ENCODE peak calls at places on chromosomes 5 and 9, in nine cellular contexts. One of them, this sample, is unnamed.

GRCh38 chr9:3277200-3277599 is 248.6 kb downstream of the RFX3 start:
- DNase-seq in Peyer's patch: no peak
- DNase-seq in stimulated activated CD8-positive, alpha-beta memory T cell treated with anti-CD3 and anti-CD28 coated beads, Interleukin-15, amount 100 ng/mL, for 24 hours: no peak
- DNase-seq in activated CD4-positive, alpha-beta T cell treated with anti-CD3 and anti-CD28 coated beads, Interleukin-2, amount 10 ng/mL, durations not matched to agents 7 days and 5 days: no peak
- DNase-seq in HS-27A: no peak
- DNase-seq in activated CD8-positive, alpha-beta memory T cell treated with anti-CD3 and anti-CD28 coated beads, Interleukin-2, amount 50 U/mL, for 48 hours: no peak
- DNase-seq in HCEC 1CT: no peak
- DNase-seq in stimulated activated naive B cell treated with anti-CD40 and anti-IgM and Interleukin-4, amounts not matched to agents 10 μg/mL and 1 μg/mL and 100 μg/mL, for 72 hours: no peak
- DNase-seq in AG04449: no peak
- DNase-seq in this sample: no peak

GRCh38 chr5:69368458-69369368 is 607 bp downstream of the AK6 start:
- DNase-seq in AG04449: no peak
- DNase-seq in activated CD8-positive, alpha-beta memory T cell treated with anti-CD3 and anti-CD28 coated beads, Interleukin-2, amount 50 U/mL, for 48 hours: no peak
- DNase-seq in activated CD4-positive, alpha-beta T cell treated with anti-CD3 and anti-CD28 coated beads, Interleukin-2, amount 10 ng/mL, durations not matched to agents 7 days and 5 days: peak
- DNase-seq in stimulated activated naive B cell treated with anti-CD40 and anti-IgM and Interleukin-4, amounts not matched to agents 10 μg/mL and 1 μg/mL and 100 μg/mL, for 72 hours: no peak
- DNase-seq in Peyer's patch: no peak
- DNase-seq in HCEC 1CT: peak
- DNase-seq in HS-27A: peak
- DNase-seq in stimulated activated CD8-positive, alpha-beta memory T cell treated with anti-CD3 and anti-CD28 coated beads, Interleukin-15, amount 100 ng/mL, for 24 hours: no peak
- DNase-seq in this sample: no peak

GRCh38 chr9:112348257-112348992 is 15.0 kb upstream of the PTBP3 start:
- DNase-seq in stimulated activated naive B cell treated with anti-CD40 and anti-IgM and Interleukin-4, amounts not matched to agents 10 μg/mL and 1 μg/mL and 100 μg/mL, for 72 hours: peak
- DNase-seq in HS-27A: no peak
- DNase-seq in stimulated activated CD8-positive, alpha-beta memory T cell treated with anti-CD3 and anti-CD28 coated beads, Interleukin-15, amount 100 ng/mL, for 24 hours: peak
- DNase-seq in activated CD4-positive, alpha-beta T cell treated with anti-CD3 and anti-CD28 coated beads, Interleukin-2, amount 10 ng/mL, durations not matched to agents 7 days and 5 days: peak
- DNase-seq in AG04449: no peak
- DNase-seq in activated CD8-positive, alpha-beta memory T cell treated with anti-CD3 and anti-CD28 coated beads, Interleukin-2, amount 50 U/mL, for 48 hours: peak
- DNase-seq in Peyer's patch: peak
- DNase-seq in HCEC 1CT: peak
- DNase-seq in this sample: peak

GRCh38 chr5:207599-207998 is 10.4 kb downstream of the CCDC127 start:
- DNase-seq in HS-27A: no peak
- DNase-seq in Peyer's patch: no peak
- DNase-seq in AG04449: no peak
- DNase-seq in stimulated activated CD8-positive, alpha-beta memory T cell treated with anti-CD3 and anti-CD28 coated beads, Interleukin-15, amount 100 ng/mL, for 24 hours: no peak
- DNase-seq in activated CD4-positive, alpha-beta T cell treated with anti-CD3 and anti-CD28 coated beads, Interleukin-2, amount 10 ng/mL, durations not matched to agents 7 days and 5 days: no peak
- DNase-seq in stimulated activated naive B cell treated with anti-CD40 and anti-IgM and Interleukin-4, amounts not matched to agents 10 μg/mL and 1 μg/mL and 100 μg/mL, for 72 hours: no peak
- DNase-seq in HCEC 1CT: no peak
- DNase-seq in activated CD8-positive, alpha-beta memory T cell treated with anti-CD3 and anti-CD28 coated beads, Interleukin-2, amount 50 U/mL, for 48 hours: no peak
- DNase-seq in this sample: no peak

GRCh38 chr5:180352976-180353225 is 235 bp downstream of the GFPT2 start:
- DNase-seq in activated CD8-positive, alpha-beta memory T cell treated with anti-CD3 and anti-CD28 coated beads, Interleukin-2, amount 50 U/mL, for 48 hours: no peak
- DNase-seq in stimulated activated naive B cell treated with anti-CD40 and anti-IgM and Interleukin-4, amounts not matched to agents 10 μg/mL and 1 μg/mL and 100 μg/mL, for 72 hours: no peak
- DNase-seq in HCEC 1CT: no peak
- DNase-seq in Peyer's patch: no peak
- DNase-seq in activated CD4-positive, alpha-beta T cell treated with anti-CD3 and anti-CD28 coated beads, Interleukin-2, amount 10 ng/mL, durations not matched to agents 7 days and 5 days: no peak
- DNase-seq in stimulated activated CD8-positive, alpha-beta memory T cell treated with anti-CD3 and anti-CD28 coated beads, Interleukin-15, amount 100 ng/mL, for 24 hours: no peak
- DNase-seq in HS-27A: no peak
- DNase-seq in AG04449: no peak
- DNase-seq in this sample: no peak

GRCh38 chr9:135062254-135062653 is 25.2 kb upstream of the OLFM1 start:
- DNase-seq in activated CD4-positive, alpha-beta T cell treated with anti-CD3 and anti-CD28 coated beads, Interleukin-2, amount 10 ng/mL, durations not matched to agents 7 days and 5 days: no peak
- DNase-seq in Peyer's patch: no peak
- DNase-seq in AG04449: no peak
- DNase-seq in stimulated activated naive B cell treated with anti-CD40 and anti-IgM and Interleukin-4, amounts not matched to agents 10 μg/mL and 1 μg/mL and 100 μg/mL, for 72 hours: no peak
- DNase-seq in stimulated activated CD8-positive, alpha-beta memory T cell treated with anti-CD3 and anti-CD28 coated beads, Interleukin-15, amount 100 ng/mL, for 24 hours: no peak
- DNase-seq in activated CD8-positive, alpha-beta memory T cell treated with anti-CD3 and anti-CD28 coated beads, Interleukin-2, amount 50 U/mL, for 48 hours: no peak
- DNase-seq in HS-27A: no peak
- DNase-seq in HCEC 1CT: no peak
- DNase-seq in this sample: no peak

GRCh38 chr9:109735796-109736195 is 44.2 kb upstream of the PALM2AKAP2 start:
- DNase-seq in activated CD4-positive, alpha-beta T cell treated with anti-CD3 and anti-CD28 coated beads, Interleukin-2, amount 10 ng/mL, durations not matched to agents 7 days and 5 days: no peak
- DNase-seq in AG04449: no peak
- DNase-seq in Peyer's patch: no peak
- DNase-seq in HCEC 1CT: no peak
- DNase-seq in HS-27A: no peak
- DNase-seq in activated CD8-positive, alpha-beta memory T cell treated with anti-CD3 and anti-CD28 coated beads, Interleukin-2, amount 50 U/mL, for 48 hours: no peak
- DNase-seq in stimulated activated CD8-positive, alpha-beta memory T cell treated with anti-CD3 and anti-CD28 coated beads, Interleukin-15, amount 100 ng/mL, for 24 hours: no peak
- DNase-seq in stimulated activated naive B cell treated with anti-CD40 and anti-IgM and Interleukin-4, amounts not matched to agents 10 μg/mL and 1 μg/mL and 100 μg/mL, for 72 hours: no peak
- DNase-seq in this sample: no peak

GRCh38 chr5:34863947-34864346 is 25.0 kb downstream of the TTC23L start:
- DNase-seq in AG04449: no peak
- DNase-seq in HS-27A: no peak
- DNase-seq in Peyer's patch: no peak
- DNase-seq in HCEC 1CT: no peak
- DNase-seq in stimulated activated naive B cell treated with anti-CD40 and anti-IgM and Interleukin-4, amounts not matched to agents 10 μg/mL and 1 μg/mL and 100 μg/mL, for 72 hours: no peak
- DNase-seq in activated CD4-positive, alpha-beta T cell treated with anti-CD3 and anti-CD28 coated beads, Interleukin-2, amount 10 ng/mL, durations not matched to agents 7 days and 5 days: no peak
- DNase-seq in stimulated activated CD8-positive, alpha-beta memory T cell treated with anti-CD3 and anti-CD28 coated beads, Interleukin-15, amount 100 ng/mL, for 24 hours: no peak
- DNase-seq in activated CD8-positive, alpha-beta memory T cell treated with anti-CD3 and anti-CD28 coated beads, Interleukin-2, amount 50 U/mL, for 48 hours: no peak
- DNase-seq in this sample: no peak

GRCh38 chr5:14286574-14287399 is 143.6 kb downstream of the TRIO start:
- DNase-seq in stimulated activated naive B cell treated with anti-CD40 and anti-IgM and Interleukin-4, amounts not matched to agents 10 μg/mL and 1 μg/mL and 100 μg/mL, for 72 hours: peak
- DNase-seq in HCEC 1CT: no peak
- DNase-seq in AG04449: no peak
- DNase-seq in activated CD8-positive, alpha-beta memory T cell treated with anti-CD3 and anti-CD28 coated beads, Interleukin-2, amount 50 U/mL, for 48 hours: no peak
- DNase-seq in HS-27A: no peak
- DNase-seq in stimulated activated CD8-positive, alpha-beta memory T cell treated with anti-CD3 and anti-CD28 coated beads, Interleukin-15, amount 100 ng/mL, for 24 hours: no peak
- DNase-seq in activated CD4-positive, alpha-beta T cell treated with anti-CD3 and anti-CD28 coated beads, Interleukin-2, amount 10 ng/mL, durations not matched to agents 7 days and 5 days: no peak
- DNase-seq in Peyer's patch: peak
- DNase-seq in this sample: no peak

GRCh38 chr5:138177936-138178515 is 404 bp downstream of the BRD8 start:
- DNase-seq in stimulated activated naive B cell treated with anti-CD40 and anti-IgM and Interleukin-4, amounts not matched to agents 10 μg/mL and 1 μg/mL and 100 μg/mL, for 72 hours: no peak
- DNase-seq in stimulated activated CD8-positive, alpha-beta memory T cell treated with anti-CD3 and anti-CD28 coated beads, Interleukin-15, amount 100 ng/mL, for 24 hours: no peak
- DNase-seq in activated CD4-positive, alpha-beta T cell treated with anti-CD3 and anti-CD28 coated beads, Interleukin-2, amount 10 ng/mL, durations not matched to agents 7 days and 5 days: peak
- DNase-seq in AG04449: no peak
- DNase-seq in activated CD8-positive, alpha-beta memory T cell treated with anti-CD3 and anti-CD28 coated beads, Interleukin-2, amount 50 U/mL, for 48 hours: no peak
- DNase-seq in HCEC 1CT: peak
- DNase-seq in HS-27A: no peak
- DNase-seq in Peyer's patch: peak
- DNase-seq in this sample: peak

GRCh38 chr5:107900721-107901120 is 230.0 kb upstream of the EFNA5 start:
- DNase-seq in HS-27A: no peak
- DNase-seq in AG04449: no peak
- DNase-seq in activated CD4-positive, alpha-beta T cell treated with anti-CD3 and anti-CD28 coated beads, Interleukin-2, amount 10 ng/mL, durations not matched to agents 7 days and 5 days: no peak
- DNase-seq in stimulated activated naive B cell treated with anti-CD40 and anti-IgM and Interleukin-4, amounts not matched to agents 10 μg/mL and 1 μg/mL and 100 μg/mL, for 72 hours: no peak
- DNase-seq in HCEC 1CT: no peak
- DNase-seq in stimulated activated CD8-positive, alpha-beta memory T cell treated with anti-CD3 and anti-CD28 coated beads, Interleukin-15, amount 100 ng/mL, for 24 hours: no peak
- DNase-seq in activated CD8-positive, alpha-beta memory T cell treated with anti-CD3 and anti-CD28 coated beads, Interleukin-2, amount 50 U/mL, for 48 hours: no peak
- DNase-seq in Peyer's patch: no peak
- DNase-seq in this sample: no peak